ENCODE peak calls at places on chromosomes 2 and 18, in five cellular contexts. One of them, this sample, is unnamed.

GRCh38 chr2:230877737-230878598 is 13.2 kb downstream of the ITM2C start:
- DNase-seq in psoas muscle: no peak
- DNase-seq in cardiac muscle cell: no peak
- DNase-seq in PC-9: no peak
- DNase-seq in transverse colon: peak; percentile 31
- DNase-seq in this sample: no peak

GRCh38 chr2:64359176-64359891 is 94.6 kb upstream of the LGALSL start:
- DNase-seq in PC-9: no peak
- DNase-seq in transverse colon: no peak
- DNase-seq in cardiac muscle cell: no peak
- DNase-seq in psoas muscle: no peak
- DNase-seq in this sample: no peak

GRCh38 chr2:32274289-32274688 is 3.4 kb upstream of the YIPF4 start:
- DNase-seq in psoas muscle: no peak
- DNase-seq in PC-9: no peak
- DNase-seq in transverse colon: no peak
- DNase-seq in cardiac muscle cell: no peak
- DNase-seq in this sample: no peak

GRCh38 chr2:11870064-11870463 is 123.6 kb downstream of the LPIN1 start:
- DNase-seq in PC-9: no peak
- DNase-seq in psoas muscle: no peak
- DNase-seq in transverse colon: no peak
- DNase-seq in cardiac muscle cell: no peak
- DNase-seq in this sample: no peak

GRCh38 chr2:96537734-96538486 is 1.4 kb downstream of the ARID5A start:
- DNase-seq in transverse colon: no peak
- DNase-seq in PC-9: no peak
- DNase-seq in cardiac muscle cell: no peak
- DNase-seq in psoas muscle: peak; percentile 31
- DNase-seq in this sample: no peak

GRCh38 chr2:6506311-6507258 is 359.1 kb downstream of the CMPK2 start:
- DNase-seq in transverse colon: peak; percentile 19
- DNase-seq in cardiac muscle cell: no peak
- DNase-seq in psoas muscle: no peak
- DNase-seq in PC-9: no peak
- DNase-seq in this sample: no peak

GRCh38 chr2:134462791-134463725 is 209.2 kb downstream of the MGAT5 start:
- DNase-seq in psoas muscle: no peak
- DNase-seq in cardiac muscle cell: no peak
- DNase-seq in transverse colon: no peak
- DNase-seq in PC-9: no peak
- DNase-seq in this sample: no peak

GRCh38 chr2:137123241-137123640 is 357.9 kb downstream of the THSD7B start:
- DNase-seq in PC-9: no peak
- DNase-seq in cardiac muscle cell: no peak
- DNase-seq in psoas muscle: no peak
- DNase-seq in transverse colon: no peak
- DNase-seq in this sample: no peak

GRCh38 chr2:195317533-195317932 is 339.5 kb upstream of the SLC39A10 start:
- DNase-seq in PC-9: no peak
- DNase-seq in psoas muscle: no peak
- DNase-seq in transverse colon: no peak
- DNase-seq in cardiac muscle cell: no peak
- DNase-seq in this sample: no peak

GRCh38 chr18:50218432-50219197 is 23.7 kb upstream of the MYO5B start:
- DNase-seq in psoas muscle: no peak
- DNase-seq in transverse colon: peak; percentile 56
- DNase-seq in PC-9: no peak
- DNase-seq in cardiac muscle cell: peak; percentile 43
- DNase-seq in this sample: no peak

GRCh38 chr2:128363991-128364390 is 45.3 kb upstream of the HS6ST1 start:
- DNase-seq in cardiac muscle cell: peak; percentile 47
- DNase-seq in psoas muscle: no peak
- DNase-seq in PC-9: no peak
- DNase-seq in transverse colon: no peak
- DNase-seq in this sample: no peak

GRCh38 chr2:28621172-28622100 is 125.6 kb downstream of the PLB1 start:
- DNase-seq in psoas muscle: peak; percentile 56
- DNase-seq in cardiac muscle cell: peak; percentile 97
- DNase-seq in PC-9: peak; percentile 98
- DNase-seq in transverse colon: peak; percentile 80
- DNase-seq in this sample: peak; percentile 73

GRCh38 chr2:235106874-235107639 is 155.2 kb downstream of the SH3BP4 start:
- DNase-seq in PC-9: peak; percentile 72
- DNase-seq in cardiac muscle cell: peak; percentile 81
- DNase-seq in transverse colon: peak; percentile 62
- DNase-seq in psoas muscle: peak; percentile 39
- DNase-seq in this sample: peak; percentile 58

GRCh38 chr2:46942143-46942526 is 26.5 kb upstream of the MCFD2 start:
- DNase-seq in cardiac muscle cell: peak; percentile 12
- DNase-seq in PC-9: peak; percentile 45
- DNase-seq in psoas muscle: no peak
- DNase-seq in transverse colon: peak; percentile 75
- DNase-seq in this sample: no peak

GRCh38 chr2:213129311-213129710 is 22.1 kb downstream of the IKZF2 start:
- DNase-seq in cardiac muscle cell: no peak
- DNase-seq in psoas muscle: no peak
- DNase-seq in PC-9: no peak
- DNase-seq in transverse colon: no peak
- DNase-seq in this sample: no peak
- H3K9me3 ChIP-seq in cardiac muscle cell: no peaks in the 10 kb centered on the region
- H3K9me3 ChIP-seq in psoas muscle: no peaks in the 10 kb centered on the region
- H3K9me3 ChIP-seq in PC-9: no peaks in the 10 kb centered on the region
- H3K9me3 ChIP-seq in transverse colon: no peaks in the 10 kb centered on the region
- H3K9me3 ChIP-seq in this sample: no peaks in the 10 kb centered on the region

GRCh38 chr2:163541920-163542319 is 193.9 kb downstream of the FIGN start:
- DNase-seq in psoas muscle: no peak
- DNase-seq in transverse colon: no peak
- DNase-seq in PC-9: no peak
- DNase-seq in cardiac muscle cell: no peak
- DNase-seq in this sample: no peak
- H3K9me3 ChIP-seq in psoas muscle: no peaks in the 10 kb centered on the region
- H3K9me3 ChIP-seq in transverse colon: no peaks in the 10 kb centered on the region
- H3K9me3 ChIP-seq in PC-9: no peaks in the 10 kb centered on the region
- H3K9me3 ChIP-seq in cardiac muscle cell: no peaks in the 10 kb centered on the region
- H3K9me3 ChIP-seq in this sample: no peaks in the 10 kb centered on the region

DNA sequence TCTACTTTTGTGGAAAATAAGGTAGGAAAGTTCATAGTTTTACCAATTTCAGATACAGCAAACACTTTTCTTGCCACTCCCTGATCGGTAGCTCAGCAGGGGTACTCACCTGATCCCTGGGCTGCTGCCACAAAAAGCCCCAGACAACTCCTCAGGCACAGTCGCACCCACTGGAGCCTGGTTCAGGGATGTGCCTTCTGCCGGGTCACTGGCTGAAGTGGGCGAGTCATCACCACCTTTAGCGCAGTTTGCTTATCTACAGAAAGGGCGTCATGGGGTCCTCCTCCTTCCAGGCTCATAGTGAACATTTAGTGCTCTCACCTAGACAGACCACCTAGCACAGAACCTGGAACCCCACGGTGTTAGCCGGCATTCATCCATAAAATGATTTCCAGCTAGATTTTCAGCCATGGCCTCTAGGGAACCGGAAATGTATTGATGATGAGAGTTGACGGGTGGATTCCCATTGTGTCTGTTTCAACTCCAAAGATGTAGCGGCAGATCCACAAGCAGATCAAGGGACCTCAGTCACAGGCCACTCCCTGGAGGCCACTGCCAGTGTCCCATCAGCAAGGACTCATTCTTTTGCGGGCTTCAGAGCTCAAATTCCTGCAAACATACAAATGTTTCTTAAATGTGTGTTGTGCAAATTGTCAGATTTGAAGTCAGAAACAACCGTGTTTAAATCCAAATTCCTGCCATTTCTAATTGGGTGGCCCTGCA is 408.4 kb upstream of the SALL3 start:
- DNase-seq in PC-9: no peak
- DNase-seq in psoas muscle: no peak
- DNase-seq in transverse colon: no peak
- DNase-seq in cardiac muscle cell: no peak
- DNase-seq in this sample: no peak
- H3K9me3 ChIP-seq in PC-9: no peaks in the 10 kb centered on the region
- H3K9me3 ChIP-seq in psoas muscle: peaks cover 3% of the 10 kb centered on the region
- H3K9me3 ChIP-seq in transverse colon: peaks cover 13% of the 10 kb centered on the region
- H3K9me3 ChIP-seq in cardiac muscle cell: no peaks in the 10 kb centered on the region
- H3K9me3 ChIP-seq in this sample: no peaks in the 10 kb centered on the region

GRCh38 chr2:27582695-27583389 is at the start of gene ZNF512:
- DNase-seq in psoas muscle: peak; percentile 91
- DNase-seq in PC-9: peak; percentile 79
- DNase-seq in cardiac muscle cell: peak; percentile 97
- DNase-seq in transverse colon: peak; percentile 88
- DNase-seq in this sample: peak; percentile 96
- H3K9me3 ChIP-seq in psoas muscle: peaks cover 16% of the 10 kb centered on the region
- H3K9me3 ChIP-seq in PC-9: peaks cover 22% of the 10 kb centered on the region
- H3K9me3 ChIP-seq in cardiac muscle cell: no peaks in the 10 kb centered on the region
- H3K9me3 ChIP-seq in transverse colon: no peaks in the 10 kb centered on the region
- H3K9me3 ChIP-seq in this sample: peaks cover 2% of the 10 kb centered on the region

GRCh38 chr2:239883326-239884050 is 141.7 kb downstream of the NDUFA10 start:
- DNase-seq in transverse colon: no peak
- DNase-seq in cardiac muscle cell: no peak
- DNase-seq in psoas muscle: no peak
- DNase-seq in PC-9: no peak
- DNase-seq in this sample: no peak
- H3K9me3 ChIP-seq in transverse colon: peaks cover 22% of the 10 kb centered on the region
- H3K9me3 ChIP-seq in cardiac muscle cell: no peaks in the 10 kb centered on the region
- H3K9me3 ChIP-seq in psoas muscle: peaks cover 25% of the 10 kb centered on the region
- H3K9me3 ChIP-seq in PC-9: peaks cover 23% of the 10 kb centered on the region
- H3K9me3 ChIP-seq in this sample: peaks cover 5% of the 10 kb centered on the region

GRCh38 chr2:172545408-172546075 is 10.3 kb upstream of the PDK1 start:
- DNase-seq in PC-9: peak; percentile 89
- DNase-seq in psoas muscle: no peak
- DNase-seq in cardiac muscle cell: no peak
- DNase-seq in transverse colon: no peak
- DNase-seq in this sample: no peak

GRCh38 chr2:172535119-172535518 is 20.8 kb upstream of the PDK1 start:
- DNase-seq in transverse colon: no peak
- DNase-seq in cardiac muscle cell: no peak
- DNase-seq in psoas muscle: no peak
- DNase-seq in PC-9: no peak
- DNase-seq in this sample: no peak

GRCh38 chr2:172539767-172540166 is 16.1 kb upstream of the PDK1 start:
- DNase-seq in transverse colon: no peak
- DNase-seq in PC-9: no peak
- DNase-seq in cardiac muscle cell: no peak
- DNase-seq in psoas muscle: no peak
- DNase-seq in this sample: no peak

GRCh38 chr2:172540421-172540820 is 15.5 kb upstream of the PDK1 start:
- DNase-seq in transverse colon: no peak
- DNase-seq in cardiac muscle cell: no peak
- DNase-seq in PC-9: no peak
- DNase-seq in psoas muscle: no peak
- DNase-seq in this sample: no peak
- H3K9me3 ChIP-seq in transverse colon: no peaks in the 10 kb centered on the region
- H3K9me3 ChIP-seq in cardiac muscle cell: no peaks in the 10 kb centered on the region
- H3K9me3 ChIP-seq in PC-9: peaks cover 14% of the 10 kb centered on the region
- H3K9me3 ChIP-seq in psoas muscle: no peaks in the 10 kb centered on the region
- H3K9me3 ChIP-seq in this sample: no peaks in the 10 kb centered on the region

This sample was measured in uterus.